ENCODE peak calls at places on chromosomes 7 and 10, in nine cellular contexts. W, K, Q, J, G, Z, D, M and I are unnamed samples.

GRCh38 chr10:36280396-36280795 is 638.3 kb upstream of the FZD8 start:
- DNase-seq in W (no peak), K (no peak), Q (no peak), J (no peak), G (no peak), Z (peak), D (no peak), M (no peak), I (no peak)

GRCh38 chr7:112350596-112350995 is 99.7 kb upstream of the IFRD1 start:
- DNase-seq in W (no peak), K (no peak), Q (no peak), J (no peak), G (no peak), Z (no peak), D (no peak), M (no peak), I (no peak)

GRCh38 chr10:73907841-73908517 is 3.0 kb upstream of the PLAU start:
- DNase-seq in W (no peak), K (no peak), Q (peak), J (no peak), G (no peak), Z (peak), D (no peak), M (no peak), I (no peak)

GRCh38 chr10:21758671-21759070 is 224.6 kb downstream of the MLLT10 start:
- DNase-seq in W (no peak), K (no peak), Q (no peak), J (no peak), G (no peak), Z (no peak), D (no peak), M (no peak), I (no peak)

GRCh38 chr7:138338361-138338760 is 121.7 kb upstream of the TRIM24 start:
- DNase-seq in W (no peak), K (no peak), Q (peak), J (no peak), G (peak), Z (no peak), D (no peak), M (peak), I (no peak)

GRCh38 chr7:54864718-54865117 is 105.7 kb upstream of the SEC61G start:
- DNase-seq in W (no peak), K (peak), Q (no peak), J (no peak), G (no peak), Z (no peak), D (no peak), M (no peak), I (no peak)

GRCh38 chr10:31707578-31708411 is 220.8 kb downstream of the ARHGAP12 start:
- DNase-seq in W (peak), K (peak), Q (peak), J (no peak), G (no peak), Z (peak), D (peak), M (no peak), I (no peak)

GRCh38 chr10:90125406-90125805 is 424.0 kb downstream of the KIF20B start:
- DNase-seq in W (no peak), K (no peak), Q (no peak), J (no peak), G (no peak), Z (no peak), D (no peak), M (no peak), I (no peak)

GRCh38 chr10:132496360-132497082 is 41.1 kb upstream of the INPP5A start:
- DNase-seq in W (no peak), K (no peak), Q (no peak), J (no peak), G (peak), Z (no peak), D (peak), M (no peak), I (no peak)

GRCh38 chr7:107668296-107668695 is 7.7 kb downstream of the SLC26A4 start:
- DNase-seq in W (no peak), K (no peak), Q (no peak), J (no peak), G (no peak), Z (no peak), D (no peak), M (no peak), I (no peak)

GRCh38 chr10:112209534-112210200 is 26.1 kb upstream of the GPAM start:
- DNase-seq in W (no peak), K (no peak), Q (no peak), J (no peak), G (no peak), Z (no peak), D (no peak), M (peak), I (no peak)

GRCh38 chr10:324593-324992 is 189.3 kb downstream of the ZMYND11 start:
- DNase-seq in W (no peak), K (no peak), Q (no peak), J (no peak), G (no peak), Z (no peak), D (no peak), M (no peak), I (peak)

GRCh38 chr7:2019693-2020511 is 212.8 kb downstream of the MAD1L1 start:
- DNase-seq in W (peak), K (peak), Q (peak), J (peak), G (no peak), Z (peak), D (peak), M (peak), I (peak)

GRCh38 chr7:32616625-32617024 is 121.3 kb downstream of the AVL9 start:
- DNase-seq in W (peak), K (no peak), Q (peak), J (no peak), G (no peak), Z (peak), D (no peak), M (peak), I (no peak)

GRCh38 chr7:1105189-1105588 is 17.3 kb downstream of the GPER1 start:
- DNase-seq in W (no peak), K (no peak), Q (no peak), J (peak), G (no peak), Z (no peak), D (peak), M (no peak), I (no peak)

GRCh38 chr7:128407751-128408708 is 1.8 kb downstream of the IMPDH1 start:
- DNase-seq in W (no peak), K (no peak), Q (no peak), J (no peak), G (no peak), Z (no peak), D (peak), M (no peak), I (no peak)

GRCh38 chr7:57432583-57432982 is 17.4 kb upstream of the ZNF716 start:
- DNase-seq in W (no peak), K (no peak), Q (no peak), J (no peak), G (no peak), Z (no peak), D (no peak), M (no peak), I (no peak)

GRCh38 chr7:73768661-73769480 is 1.2 kb downstream of the CLDN3 start:
- DNase-seq in W (no peak), K (no peak), Q (no peak), J (no peak), G (no peak), Z (no peak), D (peak), M (no peak), I (no peak)

GRCh38 chr10:124436191-124436638 is 13.6 kb downstream of the NKX1-2 start:
- DNase-seq in W (no peak), K (no peak), Q (no peak), J (no peak), G (no peak), Z (peak), D (no peak), M (no peak), I (no peak)

GRCh38 chr7:149238051-149238450 is 1.4 kb upstream of the ZNF212 start:
- DNase-seq in W (no peak), K (no peak), Q (no peak), J (no peak), G (no peak), Z (peak), D (no peak), M (no peak), I (no peak)

GRCh38 chr7:108051449-108051848 is 48.5 kb upstream of the LAMB1 start:
- DNase-seq in W (no peak), K (no peak), Q (no peak), J (no peak), G (no peak), Z (no peak), D (no peak), M (no peak), I (no peak)

GRCh38 chr7:93873998-93874574 is 16.5 kb downstream of the TFPI2 start:
- DNase-seq in W (no peak), K (no peak), Q (no peak), J (no peak), G (no peak), Z (no peak), D (no peak), M (no peak), I (no peak)

GRCh38 chr7:98569606-98570337 is 47.3 kb upstream of the NPTX2 start:
- DNase-seq in W (no peak), K (no peak), Q (peak), J (peak), G (no peak), Z (no peak), D (no peak), M (no peak), I (no peak)

GRCh38 chr10:30897547-30897946 is 134.1 kb downstream of the ZNF438 start:
- DNase-seq in W (no peak), K (no peak), Q (no peak), J (no peak), G (no peak), Z (no peak), D (no peak), M (no peak), I (no peak)

GRCh38 chr7:117784315-117784714 is 88.9 kb downstream of the CTTNBP2 start:
- DNase-seq in W (no peak), K (no peak), Q (no peak), J (no peak), G (no peak), Z (no peak), D (no peak), M (no peak), I (no peak)

GRCh38 chr10:34017281-34017680 is 682.8 kb upstream of the NRP1 start:
- DNase-seq in W (no peak), K (no peak), Q (no peak), J (no peak), G (no peak), Z (no peak), D (no peak), M (no peak), I (no peak)
- TF ChIP-seq CTCF in W (peak), K (no peak), Q (no peak), J (no peak), G (no peak), Z (peak), D (no peak), M (peak), I (no peak)

GRCh38 chr10:47021850-47022249 is 110.6 kb downstream of the PTPN20 start:
- DNase-seq in W (no peak), K (no peak), Q (no peak), J (no peak), G (no peak), Z (no peak), D (no peak), M (no peak), I (peak)
- TF ChIP-seq CTCF in W (no peak), K (no peak), Q (no peak), J (no peak), G (no peak), Z (peak), D (no peak), M (no peak), I (no peak)

DNA sequence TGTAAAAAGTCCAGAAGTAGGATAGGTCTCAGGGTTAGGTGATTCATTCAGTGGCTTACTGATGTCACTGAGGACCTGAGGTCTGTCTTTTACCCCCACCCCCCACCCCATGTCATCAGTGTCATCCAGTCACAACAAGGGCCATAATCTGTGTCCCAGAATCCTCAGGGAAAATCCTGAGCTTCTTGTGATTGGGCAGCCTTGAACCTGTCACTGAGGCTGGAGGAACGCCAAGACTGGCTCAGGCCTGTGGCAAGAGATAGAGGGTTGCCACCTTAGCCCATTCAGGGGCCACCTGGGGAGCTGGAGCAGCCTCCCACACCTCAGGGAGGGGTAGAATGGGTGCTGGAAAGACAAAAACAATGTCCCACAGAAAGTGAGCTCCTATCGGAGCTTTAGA is 29.7 kb downstream of the NUB1 start:
- DNase-seq in W (no peak), K (no peak), Q (no peak), J (no peak), G (no peak), Z (no peak), D (no peak), M (no peak), I (no peak)
- TF ChIP-seq CTCF in W (no peak), K (no peak), Q (no peak), J (no peak), G (no peak), Z (no peak), D (no peak), M (no peak), I (no peak)

GRCh38 chr7:34928052-34928451 is 109.2 kb downstream of the DPY19L1 start:
- DNase-seq in W (no peak), K (no peak), Q (peak), J (peak), G (no peak), Z (peak), D (peak), M (peak), I (no peak)
- TF ChIP-seq CTCF in W (peak), K (peak), Q (peak), J (peak), G (no peak), Z (peak), D (no peak), M (peak), I (no peak)

GRCh38 chr7:119010635-119011034 is 786.1 kb downstream of the ANKRD7 start:
- DNase-seq in W (no peak), K (no peak), Q (no peak), J (no peak), G (no peak), Z (no peak), D (no peak), M (no peak), I (no peak)
- TF ChIP-seq CTCF in W (no peak), K (no peak), Q (no peak), J (no peak), G (no peak), Z (no peak), D (no peak), M (no peak), I (no peak)

GRCh38 chr10:43137701-43137970 is 609 bp upstream of the CSGALNACT2 start:
- DNase-seq in W (no peak), K (no peak), Q (peak), J (no peak), G (no peak), Z (peak), D (peak), M (peak), I (no peak)

GRCh38 chr10:43137971-43138756 is at the start of gene CSGALNACT2:
- DNase-seq in W (peak), K (peak), Q (peak), J (peak), G (peak), Z (peak), D (peak), M (peak), I (peak)

GRCh38 chr10:43136995-43137700 is 1.1 kb upstream of the CSGALNACT2 start:
- DNase-seq in W (no peak), K (no peak), Q (no peak), J (no peak), G (no peak), Z (no peak), D (no peak), M (no peak), I (no peak)

GRCh38 chr10:43140414-43140813 is 2.2 kb downstream of the CSGALNACT2 start:
- DNase-seq in W (peak), K (peak), Q (no peak), J (no peak), G (no peak), Z (peak), D (no peak), M (no peak), I (no peak)

GRCh38 chr10:43138757-43139241 is 554 bp downstream of the CSGALNACT2 start:
- DNase-seq in W (no peak), K (no peak), Q (no peak), J (no peak), G (no peak), Z (peak), D (no peak), M (no peak), I (no peak)
- TF ChIP-seq CTCF in W (no peak), K (no peak), Q (no peak), J (no peak), G (no peak), Z (peak), D (no peak), M (no peak), I (no peak)

GRCh38 chr10:101354584-101355070 is 662 bp downstream of the BTRC start:
- DNase-seq in W (no peak), K (no peak), Q (no peak), J (no peak), G (no peak), Z (no peak), D (no peak), M (no peak), I (no peak)
- TF ChIP-seq CTCF in W (no peak), K (no peak), Q (no peak), J (no peak), G (no peak), Z (no peak), D (no peak), M (no peak), I (no peak)